ENCODE peak calls at places on chromosomes 12 and 14, in six cellular contexts. I, L, U, H, T and Z are unnamed samples.

GRCh38 chr12:12653922-12654321 is 42.1 kb downstream of the GPR19 start:
- DNase-seq in T (no peak), H (no peak), U (no peak), I (no peak), L (no peak), Z (no peak)

GRCh38 chr14:76090611-76091010 is 61.1 kb upstream of the GPATCH2L start:
- DNase-seq in U (no peak), H (no peak), T (no peak), I (no peak), L (peak; percentile 62), Z (no peak)

GRCh38 chr12:12881495-12881894 is 9.9 kb upstream of the GPRC5A start:
- DNase-seq in U (peak; percentile 61), L (no peak), I (no peak), H (peak; percentile 86), T (no peak), Z (no peak)

GRCh38 chr12:78490841-78491240 is 373.7 kb upstream of the SYT1 start:
- DNase-seq in H (no peak), U (peak; percentile 75), I (no peak), T (no peak), L (no peak), Z (no peak)

GRCh38 chr14:62031504-62031903 is 269.3 kb downstream of the SNAPC1 start:
- DNase-seq in L (no peak), I (no peak), U (no peak), T (no peak), H (peak; percentile 42), Z (no peak)

GRCh38 chr12:109767991-109768900 is 54.6 kb downstream of the FAM222A start:
- DNase-seq in T (no peak), L (no peak), U (no peak), H (no peak), I (no peak), Z (no peak)

GRCh38 chr14:22614240-22614799 is 16.2 kb downstream of the ABHD4 start:
- DNase-seq in H (peak; percentile 91), U (peak; percentile 98), T (peak; percentile 38), L (no peak), I (no peak), Z (no peak)

GRCh38 chr12:117362391-117362790 is 965 bp upstream of the NOS1 start:
- DNase-seq in U (no peak), T (no peak), L (no peak), I (no peak), H (no peak), Z (no peak)

GRCh38 chr12:132608231-132609171 is 1.9 kb downstream of the LRCOL1 start:
- DNase-seq in U (no peak), T (no peak), L (no peak), H (no peak), I (peak; percentile 34), Z (no peak)

GRCh38 chr14:59771577-59771976 is 99.0 kb downstream of the RTN1 start:
- DNase-seq in T (no peak), H (no peak), U (peak; percentile 87), I (no peak), L (no peak), Z (no peak)

GRCh38 chr14:68608235-68608962 is 184.5 kb downstream of the ZFP36L1 start:
- DNase-seq in L (peak; percentile 52), U (no peak), H (no peak), T (no peak), I (no peak), Z (no peak)

GRCh38 chr12:108812324-108812723 is 45.1 kb downstream of the SSH1 start:
- DNase-seq in H (no peak), I (no peak), T (no peak), U (no peak), L (no peak), Z (peak; percentile 11)

GRCh38 chr12:127343941-127344340 is 923.0 kb upstream of the TMEM132C start:
- DNase-seq in H (no peak), L (no peak), U (peak; percentile 25), T (no peak), I (no peak), Z (no peak)

GRCh38 chr12:127336416-127336815 is 930.6 kb upstream of the TMEM132C start:
- DNase-seq in H (peak; percentile 73), I (no peak), T (no peak), L (no peak), U (no peak), Z (no peak)

GRCh38 chr12:127339065-127339464 is 927.9 kb upstream of the TMEM132C start:
- DNase-seq in I (no peak), L (no peak), H (no peak), U (no peak), T (no peak), Z (no peak)

GRCh38 chr12:127342861-127343260 is 924.1 kb upstream of the TMEM132C start:
- DNase-seq in L (no peak), I (no peak), H (no peak), T (no peak), U (peak; percentile 46), Z (no peak)

GRCh38 chr12:127340381-127340780 is 926.6 kb upstream of the TMEM132C start:
- DNase-seq in L (no peak), I (no peak), T (no peak), H (no peak), U (no peak), Z (no peak)
- H3K4me1 ChIP-seq in L (no peaks in the 10 kb centered on the region), I (no peaks in the 10 kb centered on the region), T (no peaks in the 10 kb centered on the region), H (peaks cover 13% of the 10 kb centered on the region), U (no peaks in the 10 kb centered on the region), Z (no peaks in the 10 kb centered on the region)

DNA sequence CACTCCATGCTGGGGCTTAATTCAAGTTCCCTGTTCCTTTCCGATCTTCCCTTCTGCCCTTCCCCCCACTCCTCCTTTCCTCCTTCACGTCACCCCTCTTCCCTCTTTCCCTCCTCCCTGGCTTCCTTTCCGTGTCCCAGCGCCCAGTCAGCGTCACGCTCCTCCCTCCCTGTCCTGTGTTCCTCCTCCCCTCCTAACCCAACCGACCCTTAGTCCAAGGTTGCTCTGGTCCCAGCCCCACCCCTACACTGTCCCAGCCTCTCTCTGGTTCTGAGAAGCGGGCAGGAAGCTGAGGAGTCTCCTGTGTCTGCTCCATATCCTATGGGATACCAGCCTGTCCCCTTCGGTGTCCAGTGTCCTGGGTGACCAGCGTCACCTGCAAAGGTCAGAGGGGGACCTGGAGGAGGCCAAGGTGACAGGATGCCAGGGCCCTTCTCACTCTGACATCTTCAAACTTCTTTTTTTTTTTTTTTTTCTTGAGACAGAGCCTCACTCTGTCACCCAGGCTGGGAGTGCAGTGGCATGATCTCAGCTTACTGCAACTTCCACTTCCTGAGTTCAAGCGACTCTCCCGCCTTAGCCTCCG is 56.2 kb upstream of the TSPAN9 start:
- DNase-seq in I (peak; percentile 46), U (no peak), H (no peak), T (no peak), L (no peak), Z (no peak)
- TF ChIP-seq CTCF in I (no peak), U (no peak), H (no peak), T (no peak), L (no peak), Z (no peak)

GRCh38 chr12:32455607-32456063 is 56.3 kb downstream of the FGD4 start:
- DNase-seq in U (peak; percentile 74), I (no peak), T (no peak), L (no peak), H (peak; percentile 58), Z (peak; percentile 73)
- H3K4me1 ChIP-seq in U (peaks cover 2% of the 10 kb centered on the region), I (peaks cover 34% of the 10 kb centered on the region), T (peaks cover 43% of the 10 kb centered on the region), L (peaks cover 25% of the 10 kb centered on the region), H (peaks cover 52% of the 10 kb centered on the region), Z (no peaks in the 10 kb centered on the region)

GRCh38 chr14:29271669-29272068 is 505.1 kb downstream of the FOXG1 start:
- DNase-seq in T (no peak), U (no peak), I (no peak), H (no peak), L (no peak), Z (no peak)

GRCh38 chr14:29274890-29275651 is 508.5 kb downstream of the FOXG1 start:
- DNase-seq in L (no peak), I (no peak), U (no peak), H (no peak), T (no peak), Z (no peak)

GRCh38 chr14:29278301-29278700 is 511.7 kb downstream of the FOXG1 start:
- DNase-seq in I (no peak), T (no peak), H (no peak), L (no peak), U (peak; percentile 6), Z (no peak)

DNA sequence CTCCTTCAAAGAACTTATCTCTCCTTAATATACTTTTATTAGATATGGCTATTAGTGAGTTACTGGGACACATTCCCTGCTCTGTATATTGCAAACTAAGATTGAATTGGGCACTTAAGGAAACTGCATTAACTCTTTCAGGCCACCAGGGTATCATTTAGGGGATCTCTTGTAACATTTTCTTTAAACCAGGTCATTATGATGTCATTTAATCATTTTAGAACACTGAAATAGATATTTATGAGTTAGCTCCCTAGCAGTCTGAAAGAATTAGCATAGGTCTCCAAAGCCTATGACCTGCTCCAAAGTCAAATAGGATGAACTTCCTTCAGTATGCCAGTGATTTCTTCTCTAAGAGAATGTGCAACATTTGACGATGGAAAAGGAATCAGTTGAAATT is 506.9 kb downstream of the FOXG1 start:
- DNase-seq in U (no peak), T (no peak), L (no peak), I (no peak), H (no peak), Z (no peak)
- TF ChIP-seq CTCF in U (no peak), T (no peak), L (no peak), I (no peak), H (no peak), Z (no peak)

DNA sequence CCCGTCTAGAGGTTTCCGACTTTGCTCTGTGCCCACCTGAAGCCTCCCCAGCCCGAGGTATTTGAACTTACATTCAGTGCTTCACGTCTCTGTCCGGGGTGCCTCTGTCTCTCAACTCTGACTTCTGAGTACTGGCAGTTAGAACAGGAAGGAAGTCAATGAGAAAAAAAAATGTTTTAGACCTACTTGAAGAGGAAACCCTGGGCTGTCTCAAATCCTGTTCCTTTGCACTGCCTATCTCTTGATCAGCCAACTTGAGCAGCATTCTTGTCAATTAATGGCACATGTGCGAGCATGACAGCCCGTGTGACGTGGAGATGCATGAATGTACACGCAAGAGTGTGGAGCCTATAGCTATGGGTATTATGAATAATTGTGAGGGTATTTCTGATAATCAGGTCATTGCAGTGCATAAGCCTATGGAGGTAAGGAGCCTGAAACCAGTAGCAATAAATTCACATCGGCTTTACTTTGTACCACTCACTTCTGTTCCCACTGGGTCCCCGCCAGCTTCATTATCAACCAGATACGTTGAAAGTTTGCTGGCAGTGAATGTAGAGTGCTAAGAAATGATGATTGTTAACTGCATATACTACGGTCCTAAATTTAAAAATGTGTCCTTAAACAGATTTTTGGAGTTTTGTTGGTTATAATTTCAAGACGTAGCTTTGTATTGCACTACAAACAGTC is at the start of gene ARHGDIB:
- DNase-seq in H (no peak), I (peak; percentile 64), L (peak; percentile 25), T (peak; percentile 33), U (no peak), Z (no peak)
- H3K4me1 ChIP-seq in H (peaks cover 19% of the 10 kb centered on the region), I (no peaks in the 10 kb centered on the region), L (no peaks in the 10 kb centered on the region), T (peaks cover 6% of the 10 kb centered on the region), U (peaks cover 5% of the 10 kb centered on the region), Z (peaks cover 5% of the 10 kb centered on the region)

GRCh38 chr12:88328056-88328455 is 185.9 kb downstream of the TMTC3 start:
- DNase-seq in H (no peak), L (no peak), I (no peak), T (no peak), U (no peak), Z (no peak)
- TF ChIP-seq CTCF in H (no peak), L (no peak), I (no peak), T (no peak), U (no peak), Z (no peak)